ENCODE peak calls at places on chromosomes 3 and 15, in eight cellular contexts. S is GDM1; M is aorta; Q is CD4-positive, alpha-beta T cell; G is NCI-H1092; J is progenitor cell of endocrine pancreas; O is hepatocyte; W is body of pancreas. L is an unnamed sample.

GRCh38 chr3:146256851-146257486 is 6.1 kb upstream of the PLSCR4 start:
- DNase-seq in S (no peak), M (no peak), Q (no peak), G (no peak), J (no peak), O (peak), W (no peak), L (no peak)

GRCh38 chr3:154168998-154169880 is 48.0 kb downstream of the ARHGEF26 start:
- DNase-seq in S (no peak), M (no peak), Q (no peak), G (no peak), J (no peak), O (no peak), W (no peak), L (no peak)

GRCh38 chr3:27681249-27681748 is 40.8 kb downstream of the EOMES start:
- DNase-seq in S (peak), M (no peak), Q (no peak), G (no peak), J (no peak), O (peak), W (peak), L (peak)

GRCh38 chr15:97978408-97979130 is 18.1 kb downstream of the ARRDC4 start:
- DNase-seq in S (no peak), M (no peak), Q (no peak), G (no peak), J (no peak), O (peak), W (peak), L (no peak)

GRCh38 chr15:58731756-58732535 is 17.6 kb downstream of the ADAM10 start:
- DNase-seq in S (no peak), M (no peak), Q (no peak), G (no peak), J (no peak), O (peak), W (no peak), L (no peak)

GRCh38 chr15:63668601-63669000 is 71.4 kb downstream of the FBXL22 start:
- DNase-seq in S (no peak), M (no peak), Q (no peak), G (no peak), J (no peak), O (no peak), W (no peak), L (no peak)

GRCh38 chr3:97862582-97862981 is 40.8 kb downstream of the CRYBG3 start:
- DNase-seq in S (no peak), M (no peak), Q (no peak), G (no peak), J (no peak), O (no peak), W (no peak), L (no peak)

GRCh38 chr3:63193647-63194046 is 84.5 kb upstream of the SYNPR start:
- DNase-seq in S (no peak), M (no peak), Q (no peak), G (peak), J (no peak), O (peak), W (no peak), L (peak)

GRCh38 chr3:178100881-178101280 is 435.4 kb upstream of the KCNMB2 start:
- DNase-seq in S (no peak), M (no peak), Q (no peak), G (no peak), J (no peak), O (no peak), W (no peak), L (no peak)

GRCh38 chr3:183298708-183299153 is 45.7 kb downstream of the B3GNT5 start:
- DNase-seq in S (peak), M (peak), Q (no peak), G (no peak), J (no peak), O (peak), W (peak), L (no peak)

L was measured in HuH-7.